ENCODE peak calls at places on chromosomes 5 and 9, in nine cellular contexts. C is OCI-LY7; G is cortex of kidney; X is cerebellar nuclear complex; Y is EL; P is H9; U is stimulated activated CD8-positive, alpha-beta memory T cell treated with anti-CD3 and anti-CD28 coated beads, Interleukin-7, amount 100 ng/mL, for 24 hours; I is stimulated activated CD4-positive, alpha-beta T cell treated with anti-CD3 and anti-CD28 coated beads, TNF-alpha, amount 100 ng/mL, for 1 hour; R is spleen. Q is an unnamed sample.

GRCh38 chr5:102858808-102859207 is 103.7 kb downstream of the PAM start:
- DNase-seq in C (no peak), G (no peak), X (no peak), Y (peak; percentile 73), P (no peak), U (no peak), I (no peak), R (no peak), Q (no peak)

GRCh38 chr9:30800421-30800820 is 1584.0 kb upstream of the ACO1 start:
- DNase-seq in C (no peak), G (no peak), X (no peak), Y (no peak), P (no peak), U (no peak), I (no peak), R (peak; percentile 68), Q (no peak)

GRCh38 chr9:87194471-87194870 is 247.2 kb upstream of the GAS1 start:
- DNase-seq in C (no peak), G (no peak), X (no peak), Y (peak; percentile 84), P (no peak), U (no peak), I (no peak), R (no peak), Q (no peak)

GRCh38 chr5:148858547-148858946 is 32.1 kb downstream of the ADRB2 start:
- DNase-seq in C (no peak), G (no peak), X (no peak), Y (peak; percentile 17), P (no peak), U (no peak), I (no peak), R (no peak), Q (no peak)

GRCh38 chr5:1177826-1178528 is 23.4 kb upstream of the SLC6A19 start:
- DNase-seq in C (no peak), G (no peak), X (no peak), Y (no peak), P (no peak), U (no peak), I (no peak), R (no peak), Q (no peak)

GRCh38 chr9:121023064-121023463 is 27.0 kb downstream of the C5 start:
- DNase-seq in C (peak; percentile 20), G (no peak), X (no peak), Y (peak; percentile 11), P (peak; percentile 30), U (no peak), I (no peak), R (no peak), Q (no peak)

GRCh38 chr9:34463098-34463900 is 4.7 kb downstream of the DNAI1 start:
- DNase-seq in C (no peak), G (no peak), X (no peak), Y (peak; percentile 82), P (no peak), U (peak; percentile 41), I (peak; percentile 6), R (no peak), Q (no peak)

GRCh38 chr5:158797498-158797845 is 302.2 kb downstream of the EBF1 start:
- DNase-seq in C (no peak), G (no peak), X (no peak), Y (no peak), P (no peak), U (no peak), I (no peak), R (no peak), Q (no peak)

GRCh38 chr9:77707696-77708095 is 59.6 kb upstream of the GNA14 start:
- DNase-seq in C (no peak), G (no peak), X (no peak), Y (peak; percentile 99), P (no peak), U (no peak), I (no peak), R (no peak), Q (no peak)

GRCh38 chr5:79685621-79686020 is 4.0 kb upstream of the CMYA5 start:
- DNase-seq in C (no peak), G (no peak), X (no peak), Y (no peak), P (no peak), U (no peak), I (no peak), R (no peak), Q (no peak)

GRCh38 chr5:111734013-111734412 is 23.0 kb downstream of the NREP start:
- DNase-seq in C (no peak), G (no peak), X (no peak), Y (peak; percentile 92), P (no peak), U (no peak), I (no peak), R (no peak), Q (no peak)

GRCh38 chr5:44536650-44537260 is 147.5 kb upstream of the FGF10 start:
- DNase-seq in C (peak; percentile 31), G (no peak), X (no peak), Y (no peak), P (peak; percentile 39), U (no peak), I (no peak), R (no peak), Q (peak; percentile 6)

GRCh38 chr5:39526914-39527477 is 102.2 kb upstream of the DAB2 start:
- DNase-seq in C (no peak), G (no peak), X (no peak), Y (no peak), P (peak; percentile 44), U (no peak), I (no peak), R (no peak), Q (no peak)

GRCh38 chr9:127548352-127548878 is 63.7 kb upstream of the STXBP1 start:
- DNase-seq in C (no peak), G (no peak), X (no peak), Y (no peak), P (no peak), U (no peak), I (no peak), R (no peak), Q (no peak)

GRCh38 chr5:173602423-173602822 is 14.0 kb downstream of the BOD1 start:
- DNase-seq in C (no peak), G (no peak), X (no peak), Y (peak; percentile 38), P (no peak), U (no peak), I (no peak), R (no peak), Q (no peak)

GRCh38 chr5:34022131-34022705 is 14.4 kb upstream of the AMACR start:
- DNase-seq in C (no peak), G (no peak), X (no peak), Y (peak; percentile 57), P (no peak), U (no peak), I (no peak), R (no peak), Q (no peak)

GRCh38 chr5:485943-486491 is 38.2 kb downstream of the SLC9A3 start:
- DNase-seq in C (no peak), G (no peak), X (no peak), Y (no peak), P (no peak), U (no peak), I (no peak), R (no peak), Q (no peak)

GRCh38 chr5:66222455-66222854 is 78.4 kb downstream of the SREK1 start:
- DNase-seq in C (no peak), G (no peak), X (no peak), Y (no peak), P (no peak), U (no peak), I (no peak), R (no peak), Q (no peak)

Q was measured in GM12891.